ENCODE peak calls at places on chromosomes 2 and 18, in four cellular contexts. Z is astrocyte, B is colonic mucosa, I is IMR-90. O is an unnamed sample.

GRCh38 chr2:127610561-127610960 is 35.4 kb upstream of the GPR17 start:
- DNase-seq in Z (no peak), B (no peak), I (no peak), O (no peak)

GRCh38 chr2:222878284-222878876 is 17.5 kb downstream of the ACSL3 start:
- DNase-seq in Z (no peak), B (no peak), I (no peak), O (no peak)

GRCh38 chr2:27370816-27371620 is 602 bp downstream of the SNX17 start:
- DNase-seq in Z (peak; percentile 28), B (peak; percentile 68), I (peak; percentile 53), O (no peak)

GRCh38 chr18:2823966-2824365 is 22.8 kb upstream of the EMILIN2 start:
- DNase-seq in Z (no peak), B (no peak), I (no peak), O (no peak)

GRCh38 chr2:161134547-161135518 is 25.4 kb upstream of the TANK start:
- DNase-seq in Z (peak; percentile 39), B (peak; percentile 68), I (no peak), O (no peak)

GRCh38 chr18:50297621-50298442 is 10.3 kb upstream of the CXXC1 start:
- DNase-seq in Z (peak; percentile 65), B (peak; percentile 77), I (peak; percentile 61), O (no peak)

GRCh38 chr18:71008257-71008656 is 719.4 kb downstream of the SOCS6 start:
- DNase-seq in Z (no peak), B (no peak), I (no peak), O (no peak)

GRCh38 chr2:237182422-237183123 is 96.9 kb downstream of the COPS8 start:
- DNase-seq in Z (no peak), B (no peak), I (no peak), O (no peak)

GRCh38 chr2:113877651-113878594 is 12.0 kb upstream of the ACTR3 start:
- DNase-seq in Z (peak; percentile 59), B (no peak), I (peak; percentile 61), O (no peak)

GRCh38 chr2:113873867-113874266 is 16.0 kb upstream of the ACTR3 start:
- DNase-seq in Z (no peak), B (no peak), I (no peak), O (no peak)

GRCh38 chr2:113878743-113879142 is 11.1 kb upstream of the ACTR3 start:
- DNase-seq in Z (no peak), B (no peak), I (no peak), O (no peak)

GRCh38 chr2:113879457-113879856 is 10.4 kb upstream of the ACTR3 start:
- DNase-seq in Z (no peak), B (no peak), I (no peak), O (no peak)

DNA sequence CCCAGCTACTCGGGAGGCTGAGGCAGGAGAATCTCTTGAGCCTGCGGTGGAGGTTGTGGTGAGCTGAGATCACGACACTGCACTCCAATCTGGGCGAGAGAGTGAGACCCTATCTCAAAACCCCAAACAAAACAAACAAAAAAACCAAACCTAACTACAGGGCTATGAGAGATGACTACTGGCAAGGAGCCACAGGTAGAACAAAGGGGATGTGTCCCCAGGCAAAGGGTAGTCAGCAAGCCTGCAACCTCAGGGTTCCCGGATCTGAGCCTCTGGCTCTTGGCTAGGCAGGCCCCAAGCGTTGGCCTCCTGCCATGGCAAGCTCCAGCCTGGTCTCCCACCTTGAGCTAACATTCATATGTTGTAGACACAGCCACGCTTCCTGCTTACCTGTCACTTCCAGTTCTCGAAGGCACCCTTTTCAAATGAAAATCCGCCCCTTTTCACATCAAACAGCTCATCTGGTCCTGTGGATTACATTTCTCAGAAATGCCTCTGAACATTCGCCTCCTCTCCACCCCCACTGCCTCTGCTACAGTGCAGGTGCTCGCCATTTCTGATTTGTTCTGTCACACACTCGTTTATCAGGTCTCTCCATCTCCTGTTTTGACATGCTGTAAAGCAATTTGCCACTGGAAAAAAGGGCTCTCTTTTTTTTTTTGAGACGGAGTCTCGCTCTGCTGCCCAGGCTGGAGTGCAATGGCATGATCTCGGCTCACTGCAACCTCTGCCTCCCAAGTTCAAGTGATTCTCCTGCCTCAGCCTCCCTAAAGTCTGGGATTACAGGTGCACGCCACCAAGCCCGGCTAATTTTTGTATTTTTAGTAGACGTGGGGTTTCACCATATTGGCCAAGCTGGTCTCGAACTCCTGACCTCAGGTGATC is 13.1 kb upstream of the ACTR3 start:
- DNase-seq in Z (peak; percentile 58), B (peak; percentile 84), I (no peak), O (no peak)
- TF ChIP-seq CTCF in Z (no peak), B (no peak), I (no peak), O (no peak)

DNA sequence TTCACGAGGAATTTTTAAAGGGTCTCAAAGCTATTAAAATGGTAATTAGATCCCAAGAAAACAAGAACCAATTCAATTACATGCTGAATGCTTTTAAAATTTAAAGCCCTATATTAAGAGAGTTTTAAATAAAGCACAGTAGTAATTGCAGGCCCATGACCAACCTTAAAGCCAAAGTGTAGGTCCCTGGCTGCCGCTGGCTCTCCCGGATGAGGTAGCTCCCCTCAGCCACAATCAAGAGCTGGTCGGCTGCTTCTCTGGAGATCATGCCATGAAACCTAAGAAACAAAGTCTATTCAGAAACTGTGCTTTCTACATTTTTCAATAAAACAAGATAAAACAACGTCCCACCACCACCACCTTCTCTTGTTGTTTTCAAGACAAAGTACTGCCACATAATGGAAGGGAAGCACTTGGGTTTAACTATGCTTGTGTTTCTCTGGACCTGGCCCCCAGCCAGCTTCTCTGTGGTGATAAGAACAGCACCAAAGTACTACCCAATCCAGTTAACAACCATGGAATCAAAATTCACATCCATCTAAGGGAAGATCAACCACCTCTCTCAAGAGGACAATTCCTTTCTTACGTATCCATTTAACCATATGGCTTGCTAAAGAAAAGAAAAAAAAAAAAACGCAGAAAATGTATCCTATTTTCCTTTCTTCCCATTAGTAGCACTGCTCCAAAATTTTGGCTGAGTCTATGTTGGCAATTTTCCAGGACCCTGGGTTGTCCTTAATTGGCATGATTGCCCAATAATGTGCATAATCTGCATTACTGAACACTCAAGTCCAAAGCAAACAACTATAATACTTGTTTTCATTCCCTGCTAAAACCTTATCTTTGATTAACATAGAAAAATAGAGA is 90.1 kb downstream of the CHN1 start:
- DNase-seq in Z (no peak), B (no peak), I (no peak), O (no peak)
- H3K27ac ChIP-seq in Z (no peak overlapping the region), B (no peak overlapping the region), I (no peak overlapping the region), O (no peak overlapping the region)

GRCh38 chr18:11750171-11750570 is 61.1 kb downstream of the GNAL start:
- DNase-seq in Z (no peak), B (no peak), I (no peak), O (no peak)

GRCh38 chr18:11749305-11749704 is 60.2 kb downstream of the GNAL start:
- DNase-seq in Z (no peak), B (no peak), I (no peak), O (no peak)

GRCh38 chr18:11752116-11752911 is 63.2 kb downstream of the GNAL start:
- DNase-seq in Z (peak; percentile 16), B (no peak), I (peak; percentile 30), O (no peak)

GRCh38 chr18:11750581-11751304 is 61.7 kb downstream of the GNAL start:
- DNase-seq in Z (no peak), B (no peak), I (no peak), O (no peak)

DNA sequence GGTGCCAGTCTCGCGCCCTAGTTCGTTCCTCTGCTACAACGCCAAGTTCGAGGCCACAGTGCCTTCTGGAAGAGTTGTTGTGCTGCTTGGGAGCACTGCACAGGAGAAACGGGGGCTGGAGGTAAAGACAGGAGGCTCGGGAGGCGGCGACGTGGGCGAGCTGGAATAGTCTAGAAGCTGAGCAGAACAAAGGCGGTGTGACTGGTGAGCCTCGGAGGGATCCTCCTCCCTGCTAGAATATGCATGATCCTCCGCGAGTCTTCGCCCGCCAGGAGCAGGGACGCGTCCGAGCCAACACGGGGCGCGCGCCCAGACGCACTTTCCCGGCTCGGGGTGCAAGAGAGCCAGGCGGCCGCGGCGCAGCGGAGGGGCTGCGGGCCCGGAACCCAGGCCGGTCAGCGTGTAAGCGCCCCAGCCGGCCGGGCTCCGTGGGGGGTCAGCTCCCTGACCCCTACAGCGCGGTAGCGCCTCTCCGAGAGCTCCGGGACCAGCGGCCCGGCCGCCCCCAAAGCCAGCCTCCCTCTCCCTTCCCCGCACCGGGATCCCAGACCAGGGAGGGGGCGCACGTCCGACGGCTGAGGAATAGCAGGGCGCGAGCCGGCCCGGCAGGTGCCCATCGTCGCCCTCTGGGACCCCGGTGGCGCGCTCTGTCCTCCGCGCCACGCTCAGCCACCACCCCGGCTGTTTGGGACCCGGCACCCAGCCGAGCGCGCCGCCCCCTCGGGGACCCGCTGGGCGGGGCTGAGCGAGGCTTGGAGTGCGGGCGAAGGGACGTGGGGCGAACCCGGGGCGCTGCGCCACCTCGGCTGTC is 62.4 kb downstream of the GNAL start:
- DNase-seq in Z (no peak), B (no peak), I (no peak), O (no peak)
- TF ChIP-seq CTCF in Z (no peak), B (no peak), I (no peak), O (no peak)

DNA sequence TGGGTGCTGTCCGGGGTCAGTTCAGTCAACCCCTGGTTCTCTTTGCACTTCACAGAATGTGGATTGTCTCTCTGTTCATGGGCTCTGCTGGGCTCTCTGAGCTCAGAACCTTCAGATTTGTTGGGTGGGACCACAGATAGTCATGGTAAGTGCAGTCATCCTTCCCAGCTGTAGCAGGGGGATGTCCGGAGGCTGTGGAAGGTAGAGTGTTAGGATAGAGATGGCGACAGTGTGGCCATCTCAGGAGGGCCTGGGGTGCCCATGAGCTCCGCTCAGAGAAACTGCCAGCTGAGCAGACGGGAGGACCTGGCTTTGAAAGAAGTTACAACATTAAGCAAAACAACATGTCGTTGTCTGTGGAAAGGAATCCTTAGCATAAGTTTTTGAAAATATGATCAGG is 149.8 kb downstream of the FAM210A start:
- DNase-seq in Z (no peak), B (no peak), I (no peak), O (no peak)
- H3K27ac ChIP-seq in Z (no peak overlapping the region), B (no peak overlapping the region), I (no peak overlapping the region), O (no peak overlapping the region)

GRCh38 chr2:31136732-31137131 is 1.5 kb downstream of the GALNT14 start:
- DNase-seq in Z (no peak), B (no peak), I (no peak), O (no peak)

GRCh38 chr2:31138037-31138962 is at the start of gene GALNT14:
- DNase-seq in Z (peak; percentile 10), B (peak; percentile 30), I (peak; percentile 7), O (no peak)

GRCh38 chr2:31136000-31136399 is 2.2 kb downstream of the GALNT14 start:
- DNase-seq in Z (no peak), B (no peak), I (no peak), O (no peak)

GRCh38 chr2:31140151-31140550 is 1.9 kb upstream of the GALNT14 start:
- DNase-seq in Z (no peak), B (no peak), I (no peak), O (no peak)

GRCh38 chr2:31137211-31138036 is 816 bp downstream of the GALNT14 start:
- DNase-seq in Z (no peak), B (no peak), I (no peak), O (no peak)
- TF ChIP-seq CTCF in Z (no peak), B (no peak), I (no peak), O (no peak)

GRCh38 chr18:9146224-9146623 is 9.6 kb downstream of the ANKRD12 start:
- DNase-seq in Z (no peak), B (no peak), I (no peak), O (no peak)
- H3K27ac ChIP-seq in Z (no peak overlapping the region), B (no peak overlapping the region), I (no peak overlapping the region), O (no peak overlapping the region)

GRCh38 chr18:46559946-46560670 is 96.9 kb downstream of the LOXHD1 start:
- DNase-seq in Z (no peak), B (no peak), I (no peak), O (no peak)
- TF ChIP-seq CTCF in Z (no peak), B (no peak), I (no peak), O (no peak)

GRCh38 chr2:46150445-46150970 is 146.7 kb upstream of the EPAS1 start:
- DNase-seq in Z (no peak), B (no peak), I (no peak), O (no peak)
- H3K27ac ChIP-seq in Z (no peak overlapping the region), B (no peak overlapping the region), I (peak overlapping the region; percentile 11), O (peak overlapping the region; percentile 77)

O was measured in AG04450.